ENCODE peak calls at places on chromosomes 7 and 10, in nine cellular contexts. I is adrenal gland; J is upper lobe of right lung; Q is ovary; F is CD4-positive, alpha-beta memory T cell; P is psoas muscle; R is adipocyte; O is fibroblast of lung; Z is mammary epithelial cell. W is an unnamed sample.

GRCh38 chr7:93719546-93719945 is 145.0 kb upstream of the CALCR start:
- DNase-seq in I (no peak), J (no peak), Q (no peak), F (no peak), P (no peak), R (no peak), O (peak; percentile 39), Z (peak; percentile 58), W (peak; percentile 52)

GRCh38 chr7:94374721-94375120 is 20.0 kb upstream of the COL1A2 start:
- DNase-seq in I (no peak), J (no peak), Q (no peak), F (no peak), P (no peak), R (peak; percentile 45), O (peak; percentile 50), Z (no peak), W (no peak)

GRCh38 chr7:34991938-34992840 is 45.1 kb downstream of the DPY19L1 start:
- DNase-seq in I (no peak), J (no peak), Q (no peak), F (peak; percentile 34), P (no peak), R (peak; percentile 9), O (peak; percentile 52), Z (peak; percentile 35), W (peak; percentile 68)

GRCh38 chr7:115747174-115747573 is 283.4 kb downstream of the TFEC start:
- DNase-seq in I (no peak), J (no peak), Q (no peak), F (no peak), P (no peak), R (peak; percentile 31), O (peak; percentile 35), Z (no peak), W (no peak)

GRCh38 chr10:6200588-6201510 is 1.9 kb upstream of the PFKFB3 start:
- DNase-seq in I (peak; percentile 72), J (peak; percentile 72), Q (peak; percentile 69), F (peak; percentile 42), P (peak; percentile 85), R (peak; percentile 65), O (peak; percentile 67), Z (peak; percentile 24), W (peak; percentile 35)

GRCh38 chr10:28533571-28534304 is 820 bp downstream of the WAC start:
- DNase-seq in I (peak; percentile 77), J (peak; percentile 88), Q (peak; percentile 77), F (peak; percentile 60), P (peak; percentile 84), R (peak; percentile 85), O (peak; percentile 58), Z (peak; percentile 28), W (peak; percentile 15)

GRCh38 chr10:129704786-129705525 is 237.9 kb downstream of the MGMT start:
- DNase-seq in I (no peak), J (no peak), Q (no peak), F (no peak), P (no peak), R (peak; percentile 13), O (no peak), Z (no peak), W (no peak)

GRCh38 chr7:45482451-45482850 is 91.7 kb upstream of the ADCY1 start:
- DNase-seq in I (no peak), J (no peak), Q (no peak), F (no peak), P (no peak), R (no peak), O (no peak), Z (no peak), W (no peak)

GRCh38 chr7:100612730-100613446 is 548 bp downstream of the MOSPD3 start:
- DNase-seq in I (peak; percentile 43), J (peak; percentile 69), Q (no peak), F (peak; percentile 31), P (no peak), R (peak; percentile 29), O (no peak), Z (no peak), W (no peak)

GRCh38 chr7:116455009-116455408 is 44.5 kb upstream of the CAV2 start:
- DNase-seq in I (no peak), J (no peak), Q (no peak), F (no peak), P (no peak), R (peak; percentile 66), O (peak; percentile 75), Z (peak; percentile 52), W (peak; percentile 83)

GRCh38 chr10:44827431-44828006 is 83.6 kb upstream of the TMEM72 start:
- DNase-seq in I (no peak), J (peak; percentile 79), Q (no peak), F (no peak), P (no peak), R (no peak), O (no peak), Z (no peak), W (no peak)

GRCh38 chr10:132450825-132451505 is 54.0 kb downstream of the PWWP2B start:
- DNase-seq in I (no peak), J (no peak), Q (no peak), F (no peak), P (peak; percentile 50), R (no peak), O (no peak), Z (no peak), W (no peak)

GRCh38 chr10:59904431-59905065 is 1.8 kb downstream of the CCDC6 start:
- DNase-seq in I (no peak), J (no peak), Q (no peak), F (no peak), P (no peak), R (peak; percentile 8), O (no peak), Z (no peak), W (no peak)

GRCh38 chr7:2639994-2640830 is 8.4 kb downstream of the TTYH3 start:
- DNase-seq in I (peak; percentile 71), J (no peak), Q (no peak), F (no peak), P (no peak), R (no peak), O (no peak), Z (peak; percentile 34), W (peak; percentile 30)

GRCh38 chr7:157916946-157917670 is 580.3 kb downstream of the DNAJB6 start:
- DNase-seq in I (no peak), J (no peak), Q (no peak), F (no peak), P (no peak), R (no peak), O (no peak), Z (no peak), W (no peak)

GRCh38 chr7:20831451-20831850 is 44.8 kb upstream of the SP8 start:
- DNase-seq in I (no peak), J (no peak), Q (no peak), F (no peak), P (no peak), R (no peak), O (no peak), Z (no peak), W (no peak)

DNA sequence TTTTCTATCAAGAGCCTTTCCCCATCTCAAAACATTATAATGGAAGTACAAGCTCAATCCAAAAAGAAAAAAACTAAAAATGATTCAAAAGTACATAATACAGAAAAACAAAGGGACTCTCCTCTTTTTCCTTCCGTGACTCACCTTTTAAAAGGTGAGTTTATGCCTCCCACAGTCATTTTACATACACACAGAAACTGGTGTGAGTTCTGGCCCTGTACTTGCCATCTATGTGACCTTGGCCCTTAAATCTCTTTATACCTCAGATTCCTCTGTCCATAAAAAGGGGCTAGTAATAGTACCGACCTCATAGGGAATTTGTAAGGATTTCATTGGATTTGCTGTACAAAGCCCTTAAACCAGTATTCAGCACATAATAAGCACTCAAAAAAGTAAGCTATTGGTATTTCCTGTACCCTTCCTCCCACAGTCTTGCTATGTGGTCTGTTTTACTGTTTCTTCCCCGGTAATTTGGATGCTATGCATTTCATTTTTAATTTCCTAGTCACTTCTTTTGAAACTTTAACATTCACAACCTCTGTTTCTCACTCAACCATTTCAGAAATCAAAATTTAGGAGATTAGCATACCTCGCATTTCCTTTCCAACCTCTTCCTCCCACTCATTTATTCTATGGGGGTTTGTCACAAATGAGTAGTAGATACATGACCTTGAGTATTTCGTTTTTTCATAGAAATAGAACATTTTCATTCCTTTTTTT is 39.0 kb downstream of the STK17A start:
- DNase-seq in I (no peak), J (no peak), Q (no peak), F (no peak), P (no peak), R (peak; percentile 51), O (no peak), Z (no peak), W (no peak)
- H3K4me3 ChIP-seq in I (no peak overlapping the region), J (no peak overlapping the region), Q (no peak overlapping the region), F (peak overlapping the region; percentile 8), P (no peak overlapping the region), R (no peak overlapping the region), O (no peak overlapping the region), Z (no peak overlapping the region), W (no peak overlapping the region)

GRCh38 chr7:105610165-105610930 is 29.1 kb upstream of the EFCAB10 start:
- DNase-seq in I (no peak), J (peak; percentile 28), Q (no peak), F (no peak), P (no peak), R (no peak), O (no peak), Z (no peak), W (no peak)
- H3K36me3 ChIP-seq in I (no peaks in the 10 kb centered on the region), J (peaks cover 13% of the 10 kb centered on the region), Q (no peaks in the 10 kb centered on the region), F (peaks cover 33% of the 10 kb centered on the region), P (no peaks in the 10 kb centered on the region), R (peaks cover 35% of the 10 kb centered on the region), O (no peaks in the 10 kb centered on the region), Z (no peaks in the 10 kb centered on the region), W (peaks cover 2% of the 10 kb centered on the region)

GRCh38 chr7:55568613-55569268 is 3.6 kb downstream of the VOPP1 start:
- DNase-seq in I (no peak), J (no peak), Q (no peak), F (no peak), P (no peak), R (peak; percentile 40), O (peak; percentile 15), Z (no peak), W (no peak)
- H3K4me3 ChIP-seq in I (no peak overlapping the region), J (no peak overlapping the region), Q (no peak overlapping the region), F (no peak overlapping the region), P (no peak overlapping the region), R (no peak overlapping the region), O (no peak overlapping the region), Z (no peak overlapping the region), W (no peak overlapping the region)

GRCh38 chr7:5203138-5203537 is 13.1 kb downstream of the WIPI2 start:
- DNase-seq in I (no peak), J (no peak), Q (no peak), F (no peak), P (no peak), R (no peak), O (no peak), Z (no peak), W (no peak)

GRCh38 chr7:5195157-5195556 is 5.1 kb downstream of the WIPI2 start:
- DNase-seq in I (no peak), J (no peak), Q (peak; percentile 9), F (no peak), P (no peak), R (no peak), O (no peak), Z (no peak), W (no peak)

GRCh38 chr7:5198741-5199140 is 8.7 kb downstream of the WIPI2 start:
- DNase-seq in I (no peak), J (no peak), Q (no peak), F (no peak), P (no peak), R (no peak), O (no peak), Z (no peak), W (no peak)

GRCh38 chr7:5200561-5201235 is 10.7 kb downstream of the WIPI2 start:
- DNase-seq in I (no peak), J (no peak), Q (peak; percentile 9), F (no peak), P (no peak), R (no peak), O (no peak), Z (no peak), W (no peak)

GRCh38 chr7:5197811-5198210 is 7.8 kb downstream of the WIPI2 start:
- DNase-seq in I (no peak), J (no peak), Q (peak; percentile 10), F (no peak), P (no peak), R (no peak), O (no peak), Z (no peak), W (no peak)
- H3K36me3 ChIP-seq in I (no peaks in the 10 kb centered on the region), J (peaks cover 64% of the 10 kb centered on the region), Q (no peaks in the 10 kb centered on the region), F (peaks cover 29% of the 10 kb centered on the region), P (peaks cover 8% of the 10 kb centered on the region), R (peaks cover 58% of the 10 kb centered on the region), O (peaks cover 9% of the 10 kb centered on the region), Z (peaks cover 3% of the 10 kb centered on the region), W (peaks cover 13% of the 10 kb centered on the region)

W was measured in bronchial epithelial cell.